ENCODE peak calls at places on chromosomes 2 and 18, in four cellular contexts. U is sigmoid colon, M is upper lobe of left lung, K is transverse colon. F is an unnamed sample.
A peak's percentile ranks its signal among the peaks of the same experiment; 100 is the strongest.

GRCh38 chr18:11500153-11501122 is 109.0 kb upstream of the SLC35G4 start:
- DNase-seq in U (no peak), M (no peak), K (no peak), F (no peak)

GRCh38 chr2:122669627-122670026 is 914.2 kb downstream of the TSN start:
- DNase-seq in U (no peak), M (no peak), K (no peak), F (no peak)

GRCh38 chr2:152385718-152386117 is 50.7 kb downstream of the FMNL2 start:
- DNase-seq in U (no peak), M (no peak), K (no peak), F (no peak)

GRCh38 chr2:110994250-110994961 is 126.3 kb upstream of the BCL2L11 start:
- DNase-seq in U (no peak), M (peak; percentile 34), K (no peak), F (no peak)

GRCh38 chr2:235050992-235051351 is 99.2 kb downstream of the SH3BP4 start:
- DNase-seq in U (peak; percentile 95), M (peak; percentile 91), K (peak; percentile 87), F (peak; percentile 60)

GRCh38 chr2:149692837-149693518 is 105.4 kb upstream of the MMADHC start:
- DNase-seq in U (no peak), M (no peak), K (no peak), F (no peak)

GRCh38 chr2:200471324-200471848 is 38.5 kb downstream of the KCTD18 start:
- DNase-seq in U (no peak), M (no peak), K (peak; percentile 28), F (no peak)

GRCh38 chr2:221549143-221549542 is 23.0 kb downstream of the EPHA4 start:
- DNase-seq in U (no peak), M (no peak), K (no peak), F (no peak)

GRCh38 chr2:69980408-69980807 is 19.0 kb upstream of the ASPRV1 start:
- DNase-seq in U (no peak), M (no peak), K (no peak), F (no peak)

GRCh38 chr2:200408428-200409311 is 101.2 kb downstream of the KCTD18 start:
- DNase-seq in U (no peak), M (no peak), K (peak; percentile 47), F (no peak)

GRCh38 chr2:28342081-28342967 is 50.3 kb upstream of the FOSL2 start:
- DNase-seq in U (peak; percentile 87), M (peak; percentile 39), K (peak; percentile 47), F (peak; percentile 84)

GRCh38 chr2:61439241-61440002 is 31.5 kb downstream of the USP34 start:
- DNase-seq in U (no peak), M (peak; percentile 92), K (no peak), F (no peak)

GRCh38 chr2:86199834-86200177 is 549 bp downstream of the MRPL35 start:
- DNase-seq in U (no peak), M (no peak), K (no peak), F (no peak)

GRCh38 chr18:60684843-60685513 is 312.4 kb upstream of the MC4R start:
- DNase-seq in U (no peak), M (no peak), K (no peak), F (no peak)

GRCh38 chr2:112021781-112022231 is 33.3 kb upstream of the TMEM87B start:
- DNase-seq in U (no peak), M (no peak), K (no peak), F (no peak)

GRCh38 chr2:218323526-218324472 is 31.5 kb upstream of the TMBIM1 start:
- DNase-seq in U (no peak), M (peak; percentile 65), K (peak; percentile 30), F (peak; percentile 60)

GRCh38 chr2:179991344-179991743 is 15.8 kb downstream of the CWC22 start:
- DNase-seq in U (no peak), M (no peak), K (no peak), F (no peak)

GRCh38 chr2:56522605-56523089 is 338.9 kb downstream of the CCDC85A start:
- DNase-seq in U (no peak), M (peak; percentile 42), K (no peak), F (no peak)

GRCh38 chr2:118554616-118555015 is 292.8 kb downstream of the EN1 start:
- DNase-seq in U (no peak), M (no peak), K (no peak), F (no peak)

DNA sequence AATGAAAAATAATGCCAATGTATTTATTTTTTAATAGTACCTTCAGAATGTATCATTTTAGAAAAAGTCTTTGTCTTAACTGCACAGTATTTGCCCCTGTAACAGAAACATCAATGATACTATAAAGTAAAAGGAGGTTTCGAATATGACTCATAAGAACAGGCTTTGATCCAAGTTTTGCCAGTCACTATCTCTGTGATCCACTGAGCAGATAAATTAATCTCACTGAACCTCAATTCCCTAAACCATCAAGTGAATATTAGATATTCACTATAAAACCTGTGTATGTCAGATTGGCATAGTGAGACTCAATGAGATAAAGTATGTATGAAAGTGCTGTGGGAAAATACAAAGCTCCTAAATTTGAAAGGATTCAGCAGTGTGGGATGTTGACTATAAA is 292.1 kb downstream of the EXOC6B start:
- DNase-seq in U (no peak), M (no peak), K (no peak), F (no peak)
- TF ChIP-seq EP300 in U (no peak), M (no peak), K (no peak), F (no peak)

GRCh38 chr2:167793725-167794124 is 453.7 kb downstream of the STK39 start:
- DNase-seq in U (no peak), M (no peak), K (no peak), F (no peak)

GRCh38 chr2:167790189-167790588 is 457.2 kb downstream of the STK39 start:
- DNase-seq in U (no peak), M (no peak), K (no peak), F (no peak)

GRCh38 chr2:167790781-167791450 is 456.5 kb downstream of the STK39 start:
- DNase-seq in U (no peak), M (no peak), K (no peak), F (no peak)

GRCh38 chr2:167792126-167792525 is 455.3 kb downstream of the STK39 start:
- DNase-seq in U (no peak), M (no peak), K (no peak), F (no peak)

GRCh38 chr2:167794554-167795255 is 452.7 kb downstream of the STK39 start:
- DNase-seq in U (no peak), M (no peak), K (no peak), F (no peak)
- TF ChIP-seq EP300 in U (no peak), M (no peak), K (no peak), F (no peak)

GRCh38 chr2:215624423-215624829 is 188.6 kb upstream of the FN1 start:
- DNase-seq in U (peak; percentile 92), M (peak; percentile 77), K (peak; percentile 29), F (peak; percentile 17)
- TF ChIP-seq EP300 in U (peak; percentile 99), M (no peak), K (peak; percentile 95), F (no peak)

DNA sequence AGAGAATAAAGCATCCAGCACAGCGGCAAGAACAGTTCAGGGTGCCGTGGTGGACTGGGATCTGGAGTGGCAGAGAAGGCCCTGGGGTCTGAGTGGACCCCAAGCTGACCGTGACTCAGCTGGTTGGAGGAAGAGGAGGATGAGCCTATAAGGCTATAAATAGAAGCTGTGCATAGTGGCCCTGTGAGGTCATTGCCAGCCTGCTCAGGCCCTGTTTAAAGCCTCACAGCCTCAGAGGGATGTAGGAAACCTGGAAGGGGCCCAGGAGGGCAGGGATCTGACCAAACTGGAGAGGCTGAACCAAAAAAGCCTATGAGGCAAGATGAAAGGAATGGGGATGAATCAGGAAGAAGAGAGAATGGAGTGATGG is 11.3 kb upstream of the DES start:
- DNase-seq in U (peak; percentile 97), M (no peak), K (peak; percentile 60), F (no peak)
- TF ChIP-seq EP300 in U (peak; percentile 85), M (no peak), K (peak; percentile 55), F (peak; percentile 19)

GRCh38 chr2:157364257-157364974 is 38.8 kb upstream of the ERMN start:
- DNase-seq in U (no peak), M (no peak), K (no peak), F (no peak)
- TF ChIP-seq EP300 in U (no peak), M (no peak), K (no peak), F (no peak)

GRCh38 chr2:189580267-189580661 is 322 bp downstream of the SLC40A1 start:
- DNase-seq in U (peak; percentile 63), M (peak; percentile 44), K (peak; percentile 37), F (peak; percentile 53)
- TF ChIP-seq EP300 in U (no peak), M (no peak), K (no peak), F (no peak)

GRCh38 chr2:223487447-223487846 is 114.7 kb downstream of the SCG2 start:
- DNase-seq in U (no peak), M (no peak), K (no peak), F (no peak)

GRCh38 chr2:223494496-223494895 is 107.7 kb downstream of the SCG2 start:
- DNase-seq in U (no peak), M (no peak), K (no peak), F (no peak)

GRCh38 chr2:223486741-223487140 is 115.4 kb downstream of the SCG2 start:
- DNase-seq in U (no peak), M (no peak), K (no peak), F (no peak)

DNA sequence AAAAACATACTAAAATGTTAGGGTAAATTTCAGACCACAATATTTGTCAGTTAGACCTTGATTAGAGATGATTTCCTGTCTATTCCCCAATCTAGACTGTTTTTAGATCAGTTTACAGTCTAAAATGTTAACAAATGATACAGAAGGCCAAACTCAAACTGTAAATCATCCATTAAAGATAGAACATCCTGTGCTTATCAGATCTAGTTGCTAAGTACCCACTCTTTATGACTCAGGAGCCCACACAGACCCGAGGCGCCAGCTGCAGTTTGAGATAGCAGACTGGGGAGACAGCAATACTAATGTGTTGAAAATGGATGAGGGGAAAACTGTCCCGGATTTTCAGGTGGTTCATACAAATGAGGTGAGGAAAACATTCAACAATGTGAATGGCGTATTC is 113.3 kb downstream of the SCG2 start:
- DNase-seq in U (no peak), M (no peak), K (no peak), F (no peak)
- TF ChIP-seq EP300 in U (no peak), M (no peak), K (no peak), F (no peak)

DNA sequence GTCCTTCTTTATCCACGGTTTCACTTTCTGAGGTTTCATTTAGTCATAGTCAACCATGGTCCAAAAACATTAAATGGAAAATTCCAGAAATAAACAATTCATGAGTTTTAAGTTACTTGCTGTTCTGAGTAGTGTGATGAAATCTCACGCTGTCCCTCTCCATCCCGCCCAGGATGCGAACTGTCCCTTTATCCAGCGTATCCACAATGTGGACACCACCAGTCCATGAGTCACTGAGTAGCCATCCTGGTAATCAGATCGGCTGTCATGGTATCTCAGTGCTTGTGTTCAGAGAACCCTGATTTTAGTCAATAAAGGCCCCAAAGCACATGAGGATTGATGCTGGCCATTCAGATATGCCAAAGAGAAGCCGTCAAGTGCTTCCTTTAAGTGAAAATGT is 3.7 kb downstream of the SP140L start:
- DNase-seq in U (no peak), M (no peak), K (no peak), F (no peak)
- TF ChIP-seq EP300 in U (no peak), M (no peak), K (no peak), F (no peak)